ENCODE peak calls at places on chromosomes 4 and X, in seven cellular contexts. W is mammary epithelial cell, X is Panc1, P is tibial nerve, R is spleen, G is RWPE1, Z is SJCRH30. N is an unnamed sample.

GRCh38 chr4:6493668-6494304 is 21.4 kb upstream of the PPP2R2C start:
- DNase-seq in W (peak), X (no peak), P (no peak), R (no peak), G (peak), Z (no peak), N (no peak)

GRCh38 chr4:172850838-172851237 is 317.8 kb upstream of the GALNT7 start:
- DNase-seq in W (peak), X (no peak), P (no peak), R (no peak), G (peak), Z (peak), N (no peak)

GRCh38 chr4:40121515-40121914 is 64.9 kb downstream of the N4BP2 start:
- DNase-seq in W (peak), X (peak), P (no peak), R (no peak), G (peak), Z (no peak), N (no peak)

GRCh38 chr4:30396772-30397475 is 323.2 kb upstream of the PCDH7 start:
- DNase-seq in W (no peak), X (no peak), P (no peak), R (no peak), G (peak), Z (no peak), N (no peak)

GRCh38 chr4:931194-931959 is 739 bp downstream of the GAK start:
- DNase-seq in W (peak), X (no peak), P (no peak), R (no peak), G (peak), Z (no peak), N (no peak)

GRCh38 chrX:38513087-38513742 is 48.1 kb upstream of the TSPAN7 start:
- DNase-seq in W (no peak), X (no peak), P (no peak), R (no peak), G (no peak), Z (no peak), N (no peak)

GRCh38 chrX:71542411-71542810 is 9.5 kb downstream of the OGT start:
- DNase-seq in W (peak), X (no peak), P (no peak), R (no peak), G (no peak), Z (no peak), N (no peak)

GRCh38 chrX:135591871-135592270 is 71.4 kb downstream of the INTS6L start:
- DNase-seq in W (no peak), X (no peak), P (no peak), R (no peak), G (no peak), Z (no peak), N (no peak)

GRCh38 chr4:150782311-150782710 is 200.4 kb downstream of the MAB21L2 start:
- DNase-seq in W (no peak), X (no peak), P (no peak), R (no peak), G (no peak), Z (peak), N (no peak)

GRCh38 chrX:38879631-38880220 is 78.5 kb downstream of the MID1IP1 start:
- DNase-seq in W (peak), X (no peak), P (no peak), R (peak), G (no peak), Z (peak), N (no peak)

GRCh38 chrX:110045988-110046387 is 43.1 kb downstream of the TMEM164 start:
- DNase-seq in W (no peak), X (no peak), P (no peak), R (no peak), G (no peak), Z (no peak), N (no peak)

DNA sequence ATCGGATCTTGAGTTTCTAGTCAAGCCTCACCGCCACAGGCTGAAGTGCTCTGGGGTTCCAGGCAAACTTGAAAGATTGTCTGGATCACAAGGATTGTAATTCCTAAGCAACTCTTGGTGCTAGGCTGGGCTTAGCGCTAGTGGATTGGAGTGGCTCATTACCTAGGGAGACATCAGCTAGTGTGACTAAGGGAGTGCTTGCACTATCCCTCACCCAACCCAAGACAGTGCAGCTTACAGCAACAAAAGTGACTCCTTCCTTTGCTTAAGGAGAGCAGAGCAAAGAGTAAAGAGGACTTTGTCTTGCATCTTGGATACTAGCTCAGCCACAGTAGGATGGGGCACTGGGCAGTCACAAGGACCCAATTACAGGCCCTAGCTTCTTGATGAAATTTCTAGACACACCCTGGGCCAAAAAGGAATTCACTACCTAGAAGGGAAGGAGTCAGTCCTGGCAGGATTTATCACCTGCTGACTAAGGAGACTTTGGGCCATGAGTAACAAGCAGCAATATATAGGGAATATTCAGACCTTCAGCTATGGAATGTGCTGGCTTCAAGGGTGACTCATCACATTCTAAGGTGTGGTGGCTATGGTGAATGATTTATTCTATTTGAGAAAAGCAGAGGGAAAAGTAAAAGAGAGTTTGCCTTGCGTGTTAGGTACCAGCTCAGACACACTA is 1212.4 kb downstream of the PCDH18 start:
- DNase-seq in W (peak), X (peak), P (no peak), R (no peak), G (peak), Z (no peak), N (no peak)
- H3K27ac ChIP-seq in W (peak), X (no peak), P (no peak), R (no peak), G (peak), Z (no peak), N (no peak)

GRCh38 chr4:11366859-11367258 is 61.8 kb downstream of the HS3ST1 start:
- DNase-seq in W (no peak), X (no peak), P (no peak), R (no peak), G (no peak), Z (no peak), N (no peak)
- H3K27ac ChIP-seq in W (no peak), X (no peak), P (peak), R (no peak), G (no peak), Z (no peak), N (no peak)

DNA sequence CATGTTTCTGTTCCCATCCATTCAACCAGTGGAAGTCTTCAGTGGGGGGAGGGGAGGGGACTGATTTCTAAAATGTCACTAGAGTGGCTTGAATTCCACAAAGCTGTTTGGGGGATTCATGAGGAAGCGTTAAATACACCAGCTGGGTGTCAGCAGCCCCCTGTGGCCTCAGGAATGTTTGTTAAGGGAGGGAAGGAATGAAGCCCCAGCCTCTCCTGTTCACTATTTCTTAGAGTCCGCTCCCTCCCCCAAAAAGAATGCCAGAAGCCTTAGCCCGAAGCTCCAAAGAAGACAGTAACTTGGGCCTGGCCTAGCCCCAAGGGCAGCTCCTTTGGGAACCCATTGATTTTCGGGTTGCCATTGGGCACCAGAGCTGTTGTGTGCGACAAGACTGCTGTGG is 3.3 kb downstream of the SHROOM2 start:
- DNase-seq in W (no peak), X (no peak), P (no peak), R (peak), G (no peak), Z (no peak), N (no peak)
- H3K27ac ChIP-seq in W (no peak), X (no peak), P (no peak), R (no peak), G (no peak), Z (no peak), N (no peak)

DNA sequence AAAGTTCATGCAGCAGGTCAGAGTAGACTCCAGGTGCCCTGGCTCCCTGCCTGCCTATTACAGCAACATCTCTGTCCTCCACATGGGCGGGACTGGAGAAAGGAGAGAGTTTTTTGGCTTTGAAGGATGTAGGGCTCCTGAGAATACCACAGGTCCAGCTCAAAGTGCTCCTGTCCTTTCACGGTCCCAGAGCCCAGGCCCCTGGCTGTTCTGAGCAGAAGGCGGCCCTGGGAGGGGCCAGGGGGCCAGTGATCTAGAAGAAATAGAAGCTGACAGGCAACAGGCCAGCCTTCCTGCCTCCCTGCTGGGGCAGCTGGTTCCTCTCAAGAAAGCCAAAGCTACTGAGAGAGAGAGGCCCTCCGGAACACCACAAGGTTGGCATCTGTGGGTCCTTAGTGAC is 929 bp upstream of the IQSEC2 start:
- DNase-seq in W (no peak), X (no peak), P (no peak), R (no peak), G (no peak), Z (no peak), N (no peak)
- H3K27ac ChIP-seq in W (no peak), X (peak), P (peak), R (no peak), G (peak), Z (no peak), N (no peak)

GRCh38 chr4:41363384-41363981 is 106.8 kb downstream of the UCHL1 start:
- DNase-seq in W (no peak), X (no peak), P (no peak), R (peak), G (peak), Z (no peak), N (peak)
- H3K27ac ChIP-seq in W (no peak), X (no peak), P (peak), R (peak), G (peak), Z (no peak), N (peak)

DNA sequence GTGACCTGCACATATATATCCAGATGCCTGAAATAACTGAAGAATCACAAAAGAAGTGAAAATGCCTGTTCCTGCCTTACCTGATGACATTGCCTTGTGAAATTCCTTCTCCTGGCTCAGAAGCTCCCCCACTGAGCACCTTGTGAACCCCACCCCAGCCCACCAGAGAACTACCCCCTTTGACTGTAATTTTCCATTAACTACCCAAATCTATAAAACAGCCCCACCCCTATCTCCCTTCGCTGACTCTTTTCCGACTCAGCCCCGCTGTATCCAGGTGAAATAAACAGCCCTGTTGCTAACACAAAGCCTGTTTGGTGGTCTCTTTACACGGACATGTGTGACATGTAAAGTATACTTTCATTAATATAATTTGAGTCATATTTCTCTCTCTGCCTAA is 320.3 kb upstream of the TECRL start:
- DNase-seq in W (no peak), X (no peak), P (no peak), R (no peak), G (no peak), Z (no peak), N (no peak)
- H3K27ac ChIP-seq in W (no peak), X (no peak), P (no peak), R (no peak), G (no peak), Z (no peak), N (no peak)

N was measured in caudate nucleus.